ENCODE peak calls at places on chromosome X, in ten cellular contexts. One of them, this sample, is unnamed.

GRCh38 chrX:130994671-130995070 is 63.5 kb upstream of the ARHGAP36 start:
- DNase-seq in islet precursor cell: no peak
- DNase-seq in activated CD4-positive, CD25-positive, alpha-beta regulatory T cell treated with anti-CD3 and anti-CD28 coated beads, Interleukin-2, amount 50 U/mL, for 72 hours: peak
- DNase-seq in KG1: peak
- DNase-seq in effector memory CD4-positive, alpha-beta T cell: no peak
- DNase-seq in RPMI7951: peak
- DNase-seq in fibroblast of the conjunctiva: no peak
- DNase-seq in activated CD4-positive, alpha-beta T cell treated with anti-CD3 and anti-CD28 coated beads, Interleukin-2, amount 50 U/mL, for 1 hour: peak
- DNase-seq in stimulated activated CD4-positive, alpha-beta T cell treated with anti-CD3 and anti-CD28 coated beads, Interleukin-4, amount 100 ng/mL, for 24 hours: peak
- DNase-seq in WTC11: peak
- DNase-seq in this sample: no peak

GRCh38 chrX:79270401-79270800 is 96.7 kb downstream of the ITM2A start:
- DNase-seq in WTC11: peak
- DNase-seq in islet precursor cell: peak
- DNase-seq in activated CD4-positive, alpha-beta T cell treated with anti-CD3 and anti-CD28 coated beads, Interleukin-2, amount 50 U/mL, for 1 hour: peak
- DNase-seq in KG1: peak
- DNase-seq in stimulated activated CD4-positive, alpha-beta T cell treated with anti-CD3 and anti-CD28 coated beads, Interleukin-4, amount 100 ng/mL, for 24 hours: peak
- DNase-seq in activated CD4-positive, CD25-positive, alpha-beta regulatory T cell treated with anti-CD3 and anti-CD28 coated beads, Interleukin-2, amount 50 U/mL, for 72 hours: peak
- DNase-seq in RPMI7951: no peak
- DNase-seq in fibroblast of the conjunctiva: peak
- DNase-seq in effector memory CD4-positive, alpha-beta T cell: peak
- DNase-seq in this sample: peak

GRCh38 chrX:17062065-17062464 is 115.6 kb downstream of the REPS2 start:
- DNase-seq in activated CD4-positive, CD25-positive, alpha-beta regulatory T cell treated with anti-CD3 and anti-CD28 coated beads, Interleukin-2, amount 50 U/mL, for 72 hours: no peak
- DNase-seq in islet precursor cell: no peak
- DNase-seq in fibroblast of the conjunctiva: no peak
- DNase-seq in effector memory CD4-positive, alpha-beta T cell: no peak
- DNase-seq in WTC11: no peak
- DNase-seq in RPMI7951: no peak
- DNase-seq in stimulated activated CD4-positive, alpha-beta T cell treated with anti-CD3 and anti-CD28 coated beads, Interleukin-4, amount 100 ng/mL, for 24 hours: no peak
- DNase-seq in KG1: no peak
- DNase-seq in activated CD4-positive, alpha-beta T cell treated with anti-CD3 and anti-CD28 coated beads, Interleukin-2, amount 50 U/mL, for 1 hour: no peak
- DNase-seq in this sample: no peak

GRCh38 chrX:5726246-5726645 is 502.4 kb downstream of the NLGN4X start:
- DNase-seq in WTC11: no peak
- DNase-seq in islet precursor cell: no peak
- DNase-seq in activated CD4-positive, CD25-positive, alpha-beta regulatory T cell treated with anti-CD3 and anti-CD28 coated beads, Interleukin-2, amount 50 U/mL, for 72 hours: no peak
- DNase-seq in activated CD4-positive, alpha-beta T cell treated with anti-CD3 and anti-CD28 coated beads, Interleukin-2, amount 50 U/mL, for 1 hour: no peak
- DNase-seq in RPMI7951: peak
- DNase-seq in fibroblast of the conjunctiva: no peak
- DNase-seq in stimulated activated CD4-positive, alpha-beta T cell treated with anti-CD3 and anti-CD28 coated beads, Interleukin-4, amount 100 ng/mL, for 24 hours: no peak
- DNase-seq in KG1: no peak
- DNase-seq in effector memory CD4-positive, alpha-beta T cell: no peak
- DNase-seq in this sample: no peak

GRCh38 chrX:115226929-115227328 is 7.0 kb downstream of the LRCH2 start:
- DNase-seq in WTC11: peak
- DNase-seq in stimulated activated CD4-positive, alpha-beta T cell treated with anti-CD3 and anti-CD28 coated beads, Interleukin-4, amount 100 ng/mL, for 24 hours: no peak
- DNase-seq in activated CD4-positive, alpha-beta T cell treated with anti-CD3 and anti-CD28 coated beads, Interleukin-2, amount 50 U/mL, for 1 hour: no peak
- DNase-seq in RPMI7951: peak
- DNase-seq in islet precursor cell: peak
- DNase-seq in effector memory CD4-positive, alpha-beta T cell: no peak
- DNase-seq in activated CD4-positive, CD25-positive, alpha-beta regulatory T cell treated with anti-CD3 and anti-CD28 coated beads, Interleukin-2, amount 50 U/mL, for 72 hours: no peak
- DNase-seq in fibroblast of the conjunctiva: peak
- DNase-seq in KG1: no peak
- DNase-seq in this sample: no peak

GRCh38 chrX:57647020-57647419 is 33.0 kb downstream of the NLRP2B start:
- DNase-seq in islet precursor cell: no peak
- DNase-seq in stimulated activated CD4-positive, alpha-beta T cell treated with anti-CD3 and anti-CD28 coated beads, Interleukin-4, amount 100 ng/mL, for 24 hours: no peak
- DNase-seq in activated CD4-positive, alpha-beta T cell treated with anti-CD3 and anti-CD28 coated beads, Interleukin-2, amount 50 U/mL, for 1 hour: no peak
- DNase-seq in WTC11: no peak
- DNase-seq in KG1: no peak
- DNase-seq in effector memory CD4-positive, alpha-beta T cell: no peak
- DNase-seq in RPMI7951: no peak
- DNase-seq in fibroblast of the conjunctiva: no peak
- DNase-seq in activated CD4-positive, CD25-positive, alpha-beta regulatory T cell treated with anti-CD3 and anti-CD28 coated beads, Interleukin-2, amount 50 U/mL, for 72 hours: no peak
- DNase-seq in this sample: no peak

GRCh38 chrX:107731831-107732502 is 43.6 kb downstream of the TSC22D3 start:
- DNase-seq in activated CD4-positive, alpha-beta T cell treated with anti-CD3 and anti-CD28 coated beads, Interleukin-2, amount 50 U/mL, for 1 hour: no peak
- DNase-seq in stimulated activated CD4-positive, alpha-beta T cell treated with anti-CD3 and anti-CD28 coated beads, Interleukin-4, amount 100 ng/mL, for 24 hours: no peak
- DNase-seq in activated CD4-positive, CD25-positive, alpha-beta regulatory T cell treated with anti-CD3 and anti-CD28 coated beads, Interleukin-2, amount 50 U/mL, for 72 hours: no peak
- DNase-seq in islet precursor cell: peak
- DNase-seq in fibroblast of the conjunctiva: peak
- DNase-seq in RPMI7951: peak
- DNase-seq in effector memory CD4-positive, alpha-beta T cell: no peak
- DNase-seq in WTC11: peak
- DNase-seq in KG1: no peak
- DNase-seq in this sample: no peak

GRCh38 chrX:42096262-42096939 is 173.0 kb upstream of the CASK start:
- DNase-seq in fibroblast of the conjunctiva: peak
- DNase-seq in activated CD4-positive, alpha-beta T cell treated with anti-CD3 and anti-CD28 coated beads, Interleukin-2, amount 50 U/mL, for 1 hour: no peak
- DNase-seq in KG1: no peak
- DNase-seq in effector memory CD4-positive, alpha-beta T cell: no peak
- DNase-seq in islet precursor cell: peak
- DNase-seq in stimulated activated CD4-positive, alpha-beta T cell treated with anti-CD3 and anti-CD28 coated beads, Interleukin-4, amount 100 ng/mL, for 24 hours: no peak
- DNase-seq in RPMI7951: peak
- DNase-seq in WTC11: no peak
- DNase-seq in activated CD4-positive, CD25-positive, alpha-beta regulatory T cell treated with anti-CD3 and anti-CD28 coated beads, Interleukin-2, amount 50 U/mL, for 72 hours: no peak
- DNase-seq in this sample: no peak

GRCh38 chrX:23705235-23705634 is 37.8 kb downstream of the ACOT9 start:
- DNase-seq in activated CD4-positive, CD25-positive, alpha-beta regulatory T cell treated with anti-CD3 and anti-CD28 coated beads, Interleukin-2, amount 50 U/mL, for 72 hours: no peak
- DNase-seq in WTC11: no peak
- DNase-seq in islet precursor cell: no peak
- DNase-seq in stimulated activated CD4-positive, alpha-beta T cell treated with anti-CD3 and anti-CD28 coated beads, Interleukin-4, amount 100 ng/mL, for 24 hours: no peak
- DNase-seq in effector memory CD4-positive, alpha-beta T cell: no peak
- DNase-seq in activated CD4-positive, alpha-beta T cell treated with anti-CD3 and anti-CD28 coated beads, Interleukin-2, amount 50 U/mL, for 1 hour: no peak
- DNase-seq in KG1: no peak
- DNase-seq in fibroblast of the conjunctiva: no peak
- DNase-seq in RPMI7951: no peak
- DNase-seq in this sample: no peak

GRCh38 chrX:102976793-102977495 is 39.9 kb downstream of the RAB40AL start:
- DNase-seq in stimulated activated CD4-positive, alpha-beta T cell treated with anti-CD3 and anti-CD28 coated beads, Interleukin-4, amount 100 ng/mL, for 24 hours: no peak
- DNase-seq in activated CD4-positive, alpha-beta T cell treated with anti-CD3 and anti-CD28 coated beads, Interleukin-2, amount 50 U/mL, for 1 hour: no peak
- DNase-seq in fibroblast of the conjunctiva: no peak
- DNase-seq in RPMI7951: peak
- DNase-seq in WTC11: no peak
- DNase-seq in islet precursor cell: no peak
- DNase-seq in effector memory CD4-positive, alpha-beta T cell: no peak
- DNase-seq in KG1: no peak
- DNase-seq in activated CD4-positive, CD25-positive, alpha-beta regulatory T cell treated with anti-CD3 and anti-CD28 coated beads, Interleukin-2, amount 50 U/mL, for 72 hours: no peak
- DNase-seq in this sample: no peak

GRCh38 chrX:110159865-110160264 is 157.0 kb downstream of the TMEM164 start:
- DNase-seq in KG1: no peak
- DNase-seq in fibroblast of the conjunctiva: no peak
- DNase-seq in activated CD4-positive, alpha-beta T cell treated with anti-CD3 and anti-CD28 coated beads, Interleukin-2, amount 50 U/mL, for 1 hour: no peak
- DNase-seq in WTC11: no peak
- DNase-seq in islet precursor cell: no peak
- DNase-seq in effector memory CD4-positive, alpha-beta T cell: no peak
- DNase-seq in stimulated activated CD4-positive, alpha-beta T cell treated with anti-CD3 and anti-CD28 coated beads, Interleukin-4, amount 100 ng/mL, for 24 hours: no peak
- DNase-seq in RPMI7951: no peak
- DNase-seq in activated CD4-positive, CD25-positive, alpha-beta regulatory T cell treated with anti-CD3 and anti-CD28 coated beads, Interleukin-2, amount 50 U/mL, for 72 hours: no peak
- DNase-seq in this sample: no peak

GRCh38 chrX:50707955-50708694 is 105.9 kb downstream of the SHROOM4 start:
- DNase-seq in activated CD4-positive, alpha-beta T cell treated with anti-CD3 and anti-CD28 coated beads, Interleukin-2, amount 50 U/mL, for 1 hour: no peak
- DNase-seq in stimulated activated CD4-positive, alpha-beta T cell treated with anti-CD3 and anti-CD28 coated beads, Interleukin-4, amount 100 ng/mL, for 24 hours: no peak
- DNase-seq in activated CD4-positive, CD25-positive, alpha-beta regulatory T cell treated with anti-CD3 and anti-CD28 coated beads, Interleukin-2, amount 50 U/mL, for 72 hours: no peak
- DNase-seq in KG1: no peak
- DNase-seq in islet precursor cell: no peak
- DNase-seq in effector memory CD4-positive, alpha-beta T cell: no peak
- DNase-seq in fibroblast of the conjunctiva: no peak
- DNase-seq in WTC11: no peak
- DNase-seq in RPMI7951: no peak
- DNase-seq in this sample: no peak

GRCh38 chrX:79065696-79066095 is 78.8 kb upstream of the GPR174 start:
- DNase-seq in islet precursor cell: no peak
- DNase-seq in activated CD4-positive, CD25-positive, alpha-beta regulatory T cell treated with anti-CD3 and anti-CD28 coated beads, Interleukin-2, amount 50 U/mL, for 72 hours: no peak
- DNase-seq in stimulated activated CD4-positive, alpha-beta T cell treated with anti-CD3 and anti-CD28 coated beads, Interleukin-4, amount 100 ng/mL, for 24 hours: no peak
- DNase-seq in effector memory CD4-positive, alpha-beta T cell: no peak
- DNase-seq in RPMI7951: no peak
- DNase-seq in WTC11: no peak
- DNase-seq in KG1: no peak
- DNase-seq in activated CD4-positive, alpha-beta T cell treated with anti-CD3 and anti-CD28 coated beads, Interleukin-2, amount 50 U/mL, for 1 hour: no peak
- DNase-seq in fibroblast of the conjunctiva: no peak
- DNase-seq in this sample: no peak

GRCh38 chrX:69109706-69110635 is 55.3 kb downstream of the PJA1 start:
- DNase-seq in stimulated activated CD4-positive, alpha-beta T cell treated with anti-CD3 and anti-CD28 coated beads, Interleukin-4, amount 100 ng/mL, for 24 hours: no peak
- DNase-seq in RPMI7951: peak
- DNase-seq in islet precursor cell: peak
- DNase-seq in WTC11: no peak
- DNase-seq in fibroblast of the conjunctiva: peak
- DNase-seq in KG1: no peak
- DNase-seq in effector memory CD4-positive, alpha-beta T cell: no peak
- DNase-seq in activated CD4-positive, CD25-positive, alpha-beta regulatory T cell treated with anti-CD3 and anti-CD28 coated beads, Interleukin-2, amount 50 U/mL, for 72 hours: no peak
- DNase-seq in activated CD4-positive, alpha-beta T cell treated with anti-CD3 and anti-CD28 coated beads, Interleukin-2, amount 50 U/mL, for 1 hour: no peak
- DNase-seq in this sample: no peak

GRCh38 chrX:21691512-21692018 is 33.4 kb upstream of the KLHL34 start:
- DNase-seq in effector memory CD4-positive, alpha-beta T cell: no peak
- DNase-seq in RPMI7951: no peak
- DNase-seq in fibroblast of the conjunctiva: no peak
- DNase-seq in activated CD4-positive, CD25-positive, alpha-beta regulatory T cell treated with anti-CD3 and anti-CD28 coated beads, Interleukin-2, amount 50 U/mL, for 72 hours: no peak
- DNase-seq in KG1: no peak
- DNase-seq in activated CD4-positive, alpha-beta T cell treated with anti-CD3 and anti-CD28 coated beads, Interleukin-2, amount 50 U/mL, for 1 hour: no peak
- DNase-seq in WTC11: no peak
- DNase-seq in stimulated activated CD4-positive, alpha-beta T cell treated with anti-CD3 and anti-CD28 coated beads, Interleukin-4, amount 100 ng/mL, for 24 hours: no peak
- DNase-seq in islet precursor cell: peak
- DNase-seq in this sample: no peak

GRCh38 chrX:153601511-153602110 is 2.7 kb upstream of the CCNQ start:
- DNase-seq in activated CD4-positive, alpha-beta T cell treated with anti-CD3 and anti-CD28 coated beads, Interleukin-2, amount 50 U/mL, for 1 hour: no peak
- DNase-seq in fibroblast of the conjunctiva: no peak
- DNase-seq in RPMI7951: no peak
- DNase-seq in stimulated activated CD4-positive, alpha-beta T cell treated with anti-CD3 and anti-CD28 coated beads, Interleukin-4, amount 100 ng/mL, for 24 hours: no peak
- DNase-seq in activated CD4-positive, CD25-positive, alpha-beta regulatory T cell treated with anti-CD3 and anti-CD28 coated beads, Interleukin-2, amount 50 U/mL, for 72 hours: no peak
- DNase-seq in islet precursor cell: no peak
- DNase-seq in KG1: no peak
- DNase-seq in effector memory CD4-positive, alpha-beta T cell: no peak
- DNase-seq in WTC11: no peak
- DNase-seq in this sample: no peak

GRCh38 chrX:46757593-46757992 is 1.3 kb downstream of the SLC9A7 start:
- DNase-seq in activated CD4-positive, CD25-positive, alpha-beta regulatory T cell treated with anti-CD3 and anti-CD28 coated beads, Interleukin-2, amount 50 U/mL, for 72 hours: no peak
- DNase-seq in fibroblast of the conjunctiva: no peak
- DNase-seq in effector memory CD4-positive, alpha-beta T cell: no peak
- DNase-seq in RPMI7951: peak
- DNase-seq in WTC11: no peak
- DNase-seq in stimulated activated CD4-positive, alpha-beta T cell treated with anti-CD3 and anti-CD28 coated beads, Interleukin-4, amount 100 ng/mL, for 24 hours: no peak
- DNase-seq in activated CD4-positive, alpha-beta T cell treated with anti-CD3 and anti-CD28 coated beads, Interleukin-2, amount 50 U/mL, for 1 hour: no peak
- DNase-seq in islet precursor cell: no peak
- DNase-seq in KG1: no peak
- DNase-seq in this sample: no peak

GRCh38 chrX:45758319-45758718 is 557.6 kb upstream of the DIPK2B start:
- DNase-seq in islet precursor cell: peak
- DNase-seq in stimulated activated CD4-positive, alpha-beta T cell treated with anti-CD3 and anti-CD28 coated beads, Interleukin-4, amount 100 ng/mL, for 24 hours: peak
- DNase-seq in WTC11: no peak
- DNase-seq in effector memory CD4-positive, alpha-beta T cell: no peak
- DNase-seq in activated CD4-positive, alpha-beta T cell treated with anti-CD3 and anti-CD28 coated beads, Interleukin-2, amount 50 U/mL, for 1 hour: peak
- DNase-seq in RPMI7951: peak
- DNase-seq in fibroblast of the conjunctiva: peak
- DNase-seq in activated CD4-positive, CD25-positive, alpha-beta regulatory T cell treated with anti-CD3 and anti-CD28 coated beads, Interleukin-2, amount 50 U/mL, for 72 hours: peak
- DNase-seq in KG1: peak
- DNase-seq in this sample: peak

GRCh38 chrX:68939868-68940267 is 111.0 kb downstream of the EFNB1 start:
- DNase-seq in RPMI7951: no peak
- DNase-seq in WTC11: no peak
- DNase-seq in fibroblast of the conjunctiva: no peak
- DNase-seq in activated CD4-positive, alpha-beta T cell treated with anti-CD3 and anti-CD28 coated beads, Interleukin-2, amount 50 U/mL, for 1 hour: no peak
- DNase-seq in activated CD4-positive, CD25-positive, alpha-beta regulatory T cell treated with anti-CD3 and anti-CD28 coated beads, Interleukin-2, amount 50 U/mL, for 72 hours: no peak
- DNase-seq in stimulated activated CD4-positive, alpha-beta T cell treated with anti-CD3 and anti-CD28 coated beads, Interleukin-4, amount 100 ng/mL, for 24 hours: no peak
- DNase-seq in effector memory CD4-positive, alpha-beta T cell: no peak
- DNase-seq in islet precursor cell: no peak
- DNase-seq in KG1: no peak
- DNase-seq in this sample: no peak

GRCh38 chrX:106999002-106999975 is 723 bp downstream of the MORC4 start:
- DNase-seq in KG1: no peak
- DNase-seq in WTC11: peak
- DNase-seq in RPMI7951: peak
- DNase-seq in activated CD4-positive, alpha-beta T cell treated with anti-CD3 and anti-CD28 coated beads, Interleukin-2, amount 50 U/mL, for 1 hour: peak
- DNase-seq in activated CD4-positive, CD25-positive, alpha-beta regulatory T cell treated with anti-CD3 and anti-CD28 coated beads, Interleukin-2, amount 50 U/mL, for 72 hours: peak
- DNase-seq in islet precursor cell: peak
- DNase-seq in effector memory CD4-positive, alpha-beta T cell: peak
- DNase-seq in fibroblast of the conjunctiva: peak
- DNase-seq in stimulated activated CD4-positive, alpha-beta T cell treated with anti-CD3 and anti-CD28 coated beads, Interleukin-4, amount 100 ng/mL, for 24 hours: peak
- DNase-seq in this sample: peak

GRCh38 chrX:55710701-55711100 is 6.8 kb upstream of the RRAGB start:
- DNase-seq in stimulated activated CD4-positive, alpha-beta T cell treated with anti-CD3 and anti-CD28 coated beads, Interleukin-4, amount 100 ng/mL, for 24 hours: no peak
- DNase-seq in activated CD4-positive, alpha-beta T cell treated with anti-CD3 and anti-CD28 coated beads, Interleukin-2, amount 50 U/mL, for 1 hour: no peak
- DNase-seq in RPMI7951: peak
- DNase-seq in activated CD4-positive, CD25-positive, alpha-beta regulatory T cell treated with anti-CD3 and anti-CD28 coated beads, Interleukin-2, amount 50 U/mL, for 72 hours: no peak
- DNase-seq in effector memory CD4-positive, alpha-beta T cell: no peak
- DNase-seq in KG1: no peak
- DNase-seq in islet precursor cell: no peak
- DNase-seq in WTC11: no peak
- DNase-seq in fibroblast of the conjunctiva: no peak
- DNase-seq in this sample: no peak

GRCh38 chrX:148599404-148599803 is 99.0 kb downstream of the AFF2 start:
- DNase-seq in fibroblast of the conjunctiva: no peak
- DNase-seq in activated CD4-positive, alpha-beta T cell treated with anti-CD3 and anti-CD28 coated beads, Interleukin-2, amount 50 U/mL, for 1 hour: no peak
- DNase-seq in stimulated activated CD4-positive, alpha-beta T cell treated with anti-CD3 and anti-CD28 coated beads, Interleukin-4, amount 100 ng/mL, for 24 hours: no peak
- DNase-seq in KG1: no peak
- DNase-seq in RPMI7951: no peak
- DNase-seq in WTC11: no peak
- DNase-seq in effector memory CD4-positive, alpha-beta T cell: no peak
- DNase-seq in activated CD4-positive, CD25-positive, alpha-beta regulatory T cell treated with anti-CD3 and anti-CD28 coated beads, Interleukin-2, amount 50 U/mL, for 72 hours: no peak
- DNase-seq in islet precursor cell: no peak
- DNase-seq in this sample: no peak

GRCh38 chrX:44903842-44904530 is 31.0 kb downstream of the KDM6A start:
- DNase-seq in KG1: no peak
- DNase-seq in activated CD4-positive, alpha-beta T cell treated with anti-CD3 and anti-CD28 coated beads, Interleukin-2, amount 50 U/mL, for 1 hour: no peak
- DNase-seq in islet precursor cell: no peak
- DNase-seq in RPMI7951: no peak
- DNase-seq in effector memory CD4-positive, alpha-beta T cell: no peak
- DNase-seq in fibroblast of the conjunctiva: no peak
- DNase-seq in stimulated activated CD4-positive, alpha-beta T cell treated with anti-CD3 and anti-CD28 coated beads, Interleukin-4, amount 100 ng/mL, for 24 hours: no peak
- DNase-seq in WTC11: no peak
- DNase-seq in activated CD4-positive, CD25-positive, alpha-beta regulatory T cell treated with anti-CD3 and anti-CD28 coated beads, Interleukin-2, amount 50 U/mL, for 72 hours: no peak
- DNase-seq in this sample: no peak

GRCh38 chrX:121161501-121161933 is 114.1 kb downstream of the GLUD2 start:
- DNase-seq in activated CD4-positive, alpha-beta T cell treated with anti-CD3 and anti-CD28 coated beads, Interleukin-2, amount 50 U/mL, for 1 hour: no peak
- DNase-seq in stimulated activated CD4-positive, alpha-beta T cell treated with anti-CD3 and anti-CD28 coated beads, Interleukin-4, amount 100 ng/mL, for 24 hours: peak
- DNase-seq in fibroblast of the conjunctiva: no peak
- DNase-seq in RPMI7951: no peak
- DNase-seq in WTC11: no peak
- DNase-seq in activated CD4-positive, CD25-positive, alpha-beta regulatory T cell treated with anti-CD3 and anti-CD28 coated beads, Interleukin-2, amount 50 U/mL, for 72 hours: no peak
- DNase-seq in effector memory CD4-positive, alpha-beta T cell: no peak
- DNase-seq in KG1: no peak
- DNase-seq in islet precursor cell: no peak
- DNase-seq in this sample: no peak

GRCh38 chrX:107288676-107289075 is 82.3 kb downstream of the DNAAF6 start:
- DNase-seq in effector memory CD4-positive, alpha-beta T cell: no peak
- DNase-seq in stimulated activated CD4-positive, alpha-beta T cell treated with anti-CD3 and anti-CD28 coated beads, Interleukin-4, amount 100 ng/mL, for 24 hours: no peak
- DNase-seq in activated CD4-positive, CD25-positive, alpha-beta regulatory T cell treated with anti-CD3 and anti-CD28 coated beads, Interleukin-2, amount 50 U/mL, for 72 hours: no peak
- DNase-seq in fibroblast of the conjunctiva: no peak
- DNase-seq in RPMI7951: no peak
- DNase-seq in islet precursor cell: no peak
- DNase-seq in activated CD4-positive, alpha-beta T cell treated with anti-CD3 and anti-CD28 coated beads, Interleukin-2, amount 50 U/mL, for 1 hour: no peak
- DNase-seq in WTC11: no peak
- DNase-seq in KG1: no peak
- DNase-seq in this sample: no peak

GRCh38 chrX:130637591-130637990 is 235.8 kb downstream of the RBMX2 start:
- DNase-seq in activated CD4-positive, CD25-positive, alpha-beta regulatory T cell treated with anti-CD3 and anti-CD28 coated beads, Interleukin-2, amount 50 U/mL, for 72 hours: no peak
- DNase-seq in islet precursor cell: no peak
- DNase-seq in KG1: no peak
- DNase-seq in RPMI7951: peak
- DNase-seq in WTC11: no peak
- DNase-seq in fibroblast of the conjunctiva: peak
- DNase-seq in effector memory CD4-positive, alpha-beta T cell: no peak
- DNase-seq in stimulated activated CD4-positive, alpha-beta T cell treated with anti-CD3 and anti-CD28 coated beads, Interleukin-4, amount 100 ng/mL, for 24 hours: no peak
- DNase-seq in activated CD4-positive, alpha-beta T cell treated with anti-CD3 and anti-CD28 coated beads, Interleukin-2, amount 50 U/mL, for 1 hour: no peak
- DNase-seq in this sample: no peak

GRCh38 chrX:153592091-153592833 is 6.7 kb downstream of the CCNQ start:
- DNase-seq in fibroblast of the conjunctiva: no peak
- DNase-seq in KG1: no peak
- DNase-seq in activated CD4-positive, CD25-positive, alpha-beta regulatory T cell treated with anti-CD3 and anti-CD28 coated beads, Interleukin-2, amount 50 U/mL, for 72 hours: no peak
- DNase-seq in activated CD4-positive, alpha-beta T cell treated with anti-CD3 and anti-CD28 coated beads, Interleukin-2, amount 50 U/mL, for 1 hour: no peak
- DNase-seq in effector memory CD4-positive, alpha-beta T cell: no peak
- DNase-seq in islet precursor cell: no peak
- DNase-seq in WTC11: no peak
- DNase-seq in RPMI7951: no peak
- DNase-seq in stimulated activated CD4-positive, alpha-beta T cell treated with anti-CD3 and anti-CD28 coated beads, Interleukin-4, amount 100 ng/mL, for 24 hours: no peak
- DNase-seq in this sample: no peak

GRCh38 chrX:80648023-80648422 is 161.7 kb downstream of the BRWD3 start:
- DNase-seq in islet precursor cell: no peak
- DNase-seq in KG1: no peak
- DNase-seq in activated CD4-positive, alpha-beta T cell treated with anti-CD3 and anti-CD28 coated beads, Interleukin-2, amount 50 U/mL, for 1 hour: no peak
- DNase-seq in WTC11: no peak
- DNase-seq in activated CD4-positive, CD25-positive, alpha-beta regulatory T cell treated with anti-CD3 and anti-CD28 coated beads, Interleukin-2, amount 50 U/mL, for 72 hours: no peak
- DNase-seq in stimulated activated CD4-positive, alpha-beta T cell treated with anti-CD3 and anti-CD28 coated beads, Interleukin-4, amount 100 ng/mL, for 24 hours: no peak
- DNase-seq in fibroblast of the conjunctiva: peak
- DNase-seq in RPMI7951: peak
- DNase-seq in effector memory CD4-positive, alpha-beta T cell: no peak
- DNase-seq in this sample: no peak